ENCODE peak calls at places on chromosomes 16 and 17, in ten cellular contexts. S, R, T, D, B, N, U, Y, X and J are unnamed samples.

GRCh38 chr17:50679008-50679544 is 28.6 kb downstream of the ANKRD40 start:
- DNase-seq in B (no peak), T (no peak), U (no peak), D (no peak), S (no peak), N (no peak), X (no peak), R (no peak), Y (no peak), J (no peak)

GRCh38 chr17:17667947-17668346 is 13.3 kb upstream of the RAI1 start:
- DNase-seq in T (no peak), B (no peak), U (no peak), R (no peak), X (no peak), S (no peak), N (no peak), D (no peak), Y (no peak), J (no peak)

GRCh38 chr17:58630883-58631522 is 60.8 kb downstream of the TEX14 start:
- DNase-seq in T (no peak), U (no peak), R (no peak), D (no peak), B (no peak), N (peak), X (no peak), S (no peak), Y (no peak), J (no peak)

GRCh38 chr16:2912330-2913199 is 834 bp downstream of the FLYWCH1 start:
- DNase-seq in T (peak), S (peak), N (peak), U (peak), Y (no peak), R (no peak), B (no peak), X (peak), D (peak), J (peak)

GRCh38 chr17:39979021-39979660 is 1.5 kb upstream of the PSMD3 start:
- DNase-seq in U (peak), X (peak), B (no peak), T (no peak), R (no peak), Y (no peak), D (peak), S (peak), N (no peak), J (no peak)

GRCh38 chr16:17474572-17474971 is 3.8 kb upstream of the XYLT1 start:
- DNase-seq in N (no peak), X (no peak), U (no peak), T (peak), Y (no peak), B (no peak), R (no peak), S (no peak), D (no peak), J (peak)

GRCh38 chr17:15514469-15514868 is 47.0 kb upstream of the CDRT4 start:
- DNase-seq in N (no peak), R (no peak), B (no peak), U (no peak), S (no peak), T (no peak), X (no peak), Y (no peak), D (no peak), J (no peak)

GRCh38 chr16:31715915-31716314 is 157.7 kb upstream of the ZNF267 start:
- DNase-seq in S (no peak), Y (no peak), U (no peak), B (no peak), N (no peak), T (no peak), D (no peak), X (no peak), R (no peak), J (no peak)

GRCh38 chr16:84774810-84775209 is 45.0 kb upstream of the CRISPLD2 start:
- DNase-seq in R (no peak), Y (peak), B (no peak), X (peak), S (peak), U (peak), N (no peak), T (no peak), D (peak), J (peak)

GRCh38 chr17:62750502-62751349 is 57.4 kb downstream of the MARCHF10 start:
- DNase-seq in N (no peak), D (no peak), S (no peak), Y (no peak), X (peak), T (no peak), R (no peak), U (no peak), B (no peak), J (no peak)

GRCh38 chr17:4584835-4585187 is 482 bp downstream of the SMTNL2 start:
- DNase-seq in U (no peak), R (no peak), S (no peak), B (no peak), N (no peak), D (no peak), X (no peak), Y (no peak), T (no peak), J (no peak)

GRCh38 chr17:57927048-57927723 is 28.0 kb downstream of the CUEDC1 start:
- DNase-seq in N (no peak), R (no peak), Y (no peak), S (peak), U (no peak), X (peak), B (peak), T (no peak), D (no peak), J (no peak)

GRCh38 chr16:29926675-29927522 is 873 bp upstream of the KCTD13 start:
- DNase-seq in D (no peak), X (peak), U (no peak), R (no peak), T (no peak), S (no peak), Y (no peak), B (no peak), N (no peak), J (no peak)

GRCh38 chr17:2016494-2016893 is 8.6 kb downstream of the RTN4RL1 start:
- DNase-seq in D (no peak), S (no peak), X (no peak), U (no peak), Y (no peak), B (no peak), R (no peak), N (no peak), T (no peak), J (no peak)

GRCh38 chr17:14299261-14300093 is 1.4 kb upstream of the HS3ST3B1 start:
- DNase-seq in S (peak), N (peak), D (no peak), R (no peak), U (no peak), B (no peak), X (peak), T (no peak), Y (no peak), J (peak)

GRCh38 chr17:76123749-76124581 is 17.1 kb downstream of the FOXJ1 start:
- DNase-seq in Y (no peak), B (no peak), R (no peak), D (no peak), U (no peak), S (no peak), N (no peak), X (no peak), T (peak), J (no peak)

GRCh38 chr17:48335858-48336500 is 94.0 kb downstream of the SKAP1 start:
- DNase-seq in S (peak), T (peak), R (peak), D (peak), U (peak), B (peak), X (peak), Y (peak), N (no peak), J (peak)

GRCh38 chr17:40218740-40219072 is 398 bp upstream of the WIPF2 start:
- DNase-seq in N (peak), B (peak), Y (peak), U (no peak), R (peak), X (peak), S (peak), D (no peak), T (peak), J (peak)

GRCh38 chr16:27526169-27526568 is 23.5 kb downstream of the GTF3C1 start:
- DNase-seq in D (no peak), S (no peak), Y (no peak), T (no peak), B (peak), U (no peak), X (no peak), R (no peak), N (no peak), J (no peak)

GRCh38 chr16:87057291-87057881 is 259.8 kb downstream of the C16orf95 start:
- DNase-seq in D (no peak), B (no peak), U (no peak), T (no peak), R (peak), N (no peak), Y (no peak), S (no peak), X (peak), J (no peak)

GRCh38 chr17:4968916-4969550 is 1.4 kb upstream of the SPAG7 start:
- DNase-seq in U (peak), X (peak), N (peak), T (no peak), Y (peak), B (no peak), S (peak), D (peak), R (no peak), J (peak)

GRCh38 chr17:17567631-17568030 is 23.9 kb downstream of the PEMT start:
- DNase-seq in T (no peak), R (no peak), U (no peak), S (no peak), B (no peak), X (no peak), D (no peak), N (no peak), Y (no peak), J (no peak)

GRCh38 chr17:79950306-79950705 is 85.4 kb downstream of the TBC1D16 start:
- DNase-seq in D (no peak), X (no peak), U (no peak), R (no peak), Y (no peak), S (no peak), B (no peak), T (no peak), N (no peak), J (no peak)

GRCh38 chr16:87445486-87445885 is 47.3 kb downstream of the ZCCHC14 start:
- DNase-seq in D (no peak), X (peak), U (no peak), R (no peak), B (no peak), Y (no peak), S (peak), T (no peak), N (no peak), J (no peak)

GRCh38 chr17:64174686-64175456 is 44.9 kb upstream of the ERN1 start:
- DNase-seq in S (peak), B (no peak), T (no peak), Y (peak), N (no peak), D (no peak), R (no peak), X (peak), U (no peak), J (peak)

GRCh38 chr17:2710075-2710803 is 1.3 kb downstream of the CLUH start:
- DNase-seq in D (no peak), T (no peak), X (peak), R (no peak), S (no peak), Y (no peak), B (no peak), U (no peak), N (no peak), J (peak)

GRCh38 chr17:56076980-56077379 is 76.3 kb upstream of the ANKFN1 start:
- DNase-seq in T (no peak), U (no peak), X (no peak), B (no peak), R (no peak), S (no peak), D (no peak), N (no peak), Y (no peak), J (no peak)

GRCh38 chr17:15490634-15491261 is 23.3 kb upstream of the CDRT4 start:
- DNase-seq in B (no peak), S (peak), X (peak), T (no peak), D (peak), U (no peak), Y (peak), N (peak), R (no peak), J (peak)

GRCh38 chr16:61581417-61582046 is 454.7 kb downstream of the CDH8 start:
- DNase-seq in U (no peak), S (no peak), X (no peak), D (no peak), T (no peak), B (no peak), Y (no peak), N (no peak), R (no peak), J (no peak)

GRCh38 chr16:2287916-2288547 is 20.1 kb upstream of the RNPS1 start:
- DNase-seq in T (no peak), R (no peak), N (no peak), S (no peak), X (no peak), Y (no peak), U (no peak), D (no peak), B (no peak), J (no peak)

GRCh38 chr16:75494184-75494583 is 1.1 kb downstream of the CHST6 start:
- DNase-seq in S (no peak), X (no peak), B (no peak), Y (no peak), T (peak), U (no peak), R (no peak), D (no peak), N (no peak), J (no peak)

GRCh38 chr17:80260791-80261158 is at the start of gene RNF213:
- DNase-seq in S (peak), N (peak), B (peak), D (no peak), Y (peak), X (peak), U (no peak), R (no peak), T (peak), J (peak)